ENCODE peak calls at places on chromosomes 12 and 14, in six cellular contexts. U is OCI-LY7, E is fibroblast of the aortic adventitia, R is cardiac fibroblast, M is choroid plexus epithelial cell, V is AG04449. D is an unnamed sample.

GRCh38 chr12:54033106-54033979 is 493 bp downstream of the HOXC5 start:
- DNase-seq in U (no peak), E (peak; percentile 32), R (no peak), M (no peak), V (no peak), D (no peak)

GRCh38 chr14:72443991-72444431 is 449.9 kb downstream of the DPF3 start:
- DNase-seq in U (peak; percentile 20), E (no peak), R (no peak), M (no peak), V (no peak), D (no peak)

GRCh38 chr12:100868487-100868886 is 73.9 kb downstream of the ANO4 start:
- DNase-seq in U (no peak), E (peak; percentile 56), R (peak; percentile 44), M (peak; percentile 5), V (no peak), D (peak; percentile 51)

GRCh38 chr12:76446090-76446489 is 97.9 kb upstream of the BBS10 start:
- DNase-seq in U (no peak), E (no peak), R (no peak), M (no peak), V (no peak), D (no peak)

GRCh38 chr12:63978519-63978918 is 134.0 kb downstream of the SRGAP1 start:
- DNase-seq in U (no peak), E (peak; percentile 94), R (peak; percentile 90), M (peak; percentile 86), V (no peak), D (peak; percentile 93)

GRCh38 chr14:99737451-99737951 is 53.4 kb downstream of the CYP46A1 start:
- DNase-seq in U (no peak), E (peak; percentile 49), R (no peak), M (no peak), V (no peak), D (peak; percentile 50)

GRCh38 chr14:31986405-31986804 is 90.7 kb upstream of the ARHGAP5 start:
- DNase-seq in U (no peak), E (no peak), R (no peak), M (no peak), V (no peak), D (no peak)

GRCh38 chr12:94795520-94795919 is 145.2 kb upstream of the TMCC3 start:
- DNase-seq in U (no peak), E (peak; percentile 46), R (peak; percentile 70), M (peak; percentile 60), V (peak; percentile 17), D (peak; percentile 61)

GRCh38 chr12:12442548-12443071 is 85.7 kb downstream of the BORCS5 start:
- DNase-seq in U (no peak), E (peak; percentile 81), R (peak; percentile 80), M (peak; percentile 88), V (no peak), D (peak; percentile 70)

GRCh38 chr12:118126119-118126757 is 9.7 kb upstream of the PEBP1 start:
- DNase-seq in U (no peak), E (no peak), R (no peak), M (no peak), V (no peak), D (no peak)

GRCh38 chr12:116534341-116535121 is 24.6 kb upstream of the MAP1LC3B2 start:
- DNase-seq in U (no peak), E (peak; percentile 48), R (no peak), M (no peak), V (no peak), D (peak; percentile 51)

DNA sequence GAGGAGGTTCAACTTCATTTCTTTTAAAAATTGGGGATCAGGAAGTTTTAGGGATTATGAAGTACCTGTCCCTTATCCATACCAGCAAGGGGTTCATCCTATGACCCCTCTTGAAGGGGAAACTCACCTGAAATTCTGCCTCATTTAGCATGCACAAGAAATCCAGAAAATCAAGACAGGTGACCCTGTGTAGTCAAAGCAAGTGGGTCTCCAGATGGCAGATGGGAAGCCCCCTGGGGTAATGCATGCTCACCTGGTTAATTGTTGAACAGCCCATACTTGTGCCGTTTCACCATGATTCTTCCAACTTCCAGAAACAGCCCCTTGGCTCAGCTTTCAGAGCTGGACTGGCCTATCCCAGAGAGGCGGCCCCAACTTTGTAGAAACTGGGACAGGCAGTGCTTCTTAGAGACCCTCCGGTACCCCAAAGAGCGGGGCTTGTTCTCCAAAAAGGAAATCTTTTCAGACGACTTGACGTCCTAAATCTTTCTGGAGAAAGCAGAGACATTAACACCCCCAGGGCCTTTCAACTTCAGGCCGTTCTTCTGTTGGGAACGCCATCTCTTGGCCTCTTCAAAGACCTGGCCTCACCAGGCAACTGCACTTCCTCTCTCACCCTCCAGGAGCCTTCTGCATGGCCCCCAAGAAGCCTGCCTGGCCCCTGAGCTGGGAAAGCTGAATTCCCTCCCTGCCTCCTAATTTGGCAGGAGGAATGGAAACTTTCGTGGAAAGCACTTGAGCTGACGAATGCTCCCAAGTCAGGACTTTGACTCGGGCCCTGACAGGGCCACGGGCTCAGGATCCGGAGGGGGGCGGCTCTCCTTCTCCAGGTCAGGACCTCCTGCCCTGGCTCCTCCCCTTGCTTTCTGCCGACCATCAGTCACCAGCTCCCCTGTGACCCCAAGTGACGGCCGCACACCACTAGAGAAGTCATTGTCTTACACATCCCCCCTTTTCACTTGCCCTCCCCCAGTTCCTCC is 66.1 kb upstream of the ESRRB start:
- DNase-seq in U (no peak), E (no peak), R (no peak), M (no peak), V (no peak), D (no peak)
- TF ChIP-seq CTCF in U (no peak), E (no peak), R (peak; percentile 8), M (no peak), V (no peak), D (no peak)

GRCh38 chr12:93568091-93568490 is 4.4 kb upstream of the SOCS2 start:
- DNase-seq in U (no peak), E (no peak), R (no peak), M (no peak), V (no peak), D (no peak)

GRCh38 chr12:93570552-93571359 is 1.7 kb upstream of the SOCS2 start:
- DNase-seq in U (peak; percentile 60), E (peak; percentile 89), R (peak; percentile 95), M (peak; percentile 94), V (no peak), D (peak; percentile 99)

GRCh38 chr12:93569656-93570551 is 2.6 kb upstream of the SOCS2 start:
- DNase-seq in U (peak; percentile 76), E (peak; percentile 88), R (peak; percentile 90), M (peak; percentile 95), V (no peak), D (peak; percentile 83)

GRCh38 chr12:93567174-93567573 is 5.3 kb upstream of the SOCS2 start:
- DNase-seq in U (no peak), E (peak; percentile 61), R (no peak), M (no peak), V (no peak), D (no peak)

GRCh38 chr12:93569301-93569655 is 3.2 kb upstream of the SOCS2 start:
- DNase-seq in U (no peak), E (no peak), R (no peak), M (no peak), V (no peak), D (peak; percentile 8)
- H3K4me3 ChIP-seq in U (no peak overlapping the region), E (peak overlapping the region; percentile 77), R (peak overlapping the region; percentile 42), M (peak overlapping the region; percentile 69), V (peak overlapping the region; percentile 67), D (peak overlapping the region; percentile 71)

DNA sequence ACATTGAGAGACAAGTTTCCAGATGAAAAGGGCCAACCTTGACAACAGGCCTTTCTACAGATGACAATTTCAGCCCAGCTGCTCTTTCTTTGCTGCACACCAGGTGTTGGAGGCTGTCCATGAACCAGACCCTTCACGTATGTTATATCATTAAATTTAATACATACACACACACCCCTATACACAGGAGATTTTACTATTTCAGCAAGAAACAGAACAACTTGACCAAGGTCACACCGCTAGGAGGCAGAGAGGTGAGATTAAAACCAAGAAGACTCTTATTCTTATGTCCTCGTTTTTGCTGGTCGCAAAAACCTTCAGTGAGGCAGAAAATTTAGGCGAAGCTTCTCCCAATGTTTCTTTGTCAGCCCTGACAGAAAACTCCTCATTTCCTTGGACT is 1585.9 kb downstream of the AACS start:
- DNase-seq in U (no peak), E (no peak), R (no peak), M (no peak), V (no peak), D (no peak)
- TF ChIP-seq CTCF in U (no peak), E (no peak), R (no peak), M (no peak), V (no peak), D (no peak)

GRCh38 chr12:91180162-91180561 is 2.5 kb downstream of the DCN start:
- DNase-seq in U (no peak), E (no peak), R (no peak), M (no peak), V (no peak), D (no peak)

GRCh38 chr12:91179315-91179714 is 3.3 kb downstream of the DCN start:
- DNase-seq in U (no peak), E (peak; percentile 60), R (peak; percentile 84), M (peak; percentile 58), V (no peak), D (peak; percentile 17)

GRCh38 chr12:91177380-91177779 is 5.2 kb downstream of the DCN start:
- DNase-seq in U (no peak), E (peak; percentile 64), R (no peak), M (peak; percentile 31), V (no peak), D (no peak)

GRCh38 chr12:91178801-91179200 is 3.8 kb downstream of the DCN start:
- DNase-seq in U (no peak), E (peak; percentile 28), R (no peak), M (no peak), V (no peak), D (no peak)

GRCh38 chr12:91178139-91178561 is 4.5 kb downstream of the DCN start:
- DNase-seq in U (no peak), E (peak; percentile 76), R (peak; percentile 77), M (peak; percentile 73), V (no peak), D (peak; percentile 26)
- H3K4me3 ChIP-seq in U (no peak overlapping the region), E (peak overlapping the region; percentile 72), R (peak overlapping the region; percentile 62), M (peak overlapping the region; percentile 64), V (peak overlapping the region; percentile 40), D (no peak overlapping the region)

GRCh38 chr12:20142956-20143355 is 225.4 kb upstream of the PDE3A start:
- DNase-seq in U (peak; percentile 4), E (no peak), R (no peak), M (peak; percentile 13), V (no peak), D (no peak)
- TF ChIP-seq CTCF in U (peak; percentile 32), E (no peak), R (peak; percentile 18), M (peak; percentile 35), V (no peak), D (no peak)

GRCh38 chr14:61582815-61583214 is 112.5 kb upstream of the HIF1A start:
- DNase-seq in U (no peak), E (peak; percentile 82), R (peak; percentile 88), M (no peak), V (no peak), D (no peak)
- H3K4me3 ChIP-seq in U (no peak overlapping the region), E (no peak overlapping the region), R (no peak overlapping the region), M (no peak overlapping the region), V (no peak overlapping the region), D (no peak overlapping the region)